ENCODE peak calls at places on chromosomes 13 and 19, in four cellular contexts. J, G, T and A are unnamed samples.

GRCh38 chr19:11252665-11253355 is 9.5 kb downstream of the DOCK6 start:
- DNase-seq in T (no peak), G (no peak), J (no peak), A (no peak)

GRCh38 chr19:8209111-8209964 is at the start of gene CERS4:
- DNase-seq in T (no peak), G (no peak), J (peak; percentile 97), A (peak; percentile 77)

GRCh38 chr19:19120308-19121156 is 17.7 kb downstream of the TMEM161A start:
- DNase-seq in J (peak; percentile 99), G (no peak), T (no peak), A (peak; percentile 91)

GRCh38 chr19:7242601-7243258 is 51.5 kb downstream of the INSR start:
- DNase-seq in J (no peak), T (no peak), G (peak; percentile 77), A (no peak)

GRCh38 chr19:18173572-18174294 is at the start of gene IFI30:
- DNase-seq in G (peak; percentile 79), T (no peak), J (peak; percentile 96), A (no peak)

GRCh38 chr19:55384576-55385235 is 614 bp upstream of the TMEM238 start:
- DNase-seq in J (peak; percentile 36), G (no peak), T (no peak), A (no peak)

GRCh38 chr13:39506559-39507390 is 96.2 kb downstream of the LHFPL6 start:
- DNase-seq in T (no peak), G (no peak), J (no peak), A (no peak)

GRCh38 chr19:15299568-15300409 is 32.5 kb downstream of the BRD4 start:
- DNase-seq in J (no peak), G (no peak), T (no peak), A (no peak)

GRCh38 chr13:71249031-71249430 is 618.0 kb downstream of the DACH1 start:
- DNase-seq in J (no peak), T (no peak), G (no peak), A (no peak)

GRCh38 chr13:84574851-84575250 is 692.6 kb upstream of the SLITRK1 start:
- DNase-seq in T (no peak), G (no peak), J (no peak), A (no peak)

GRCh38 chr13:84567848-84568247 is 685.6 kb upstream of the SLITRK1 start:
- DNase-seq in T (no peak), G (no peak), J (no peak), A (no peak)

GRCh38 chr13:84571264-84571663 is 689.0 kb upstream of the SLITRK1 start:
- DNase-seq in J (no peak), T (no peak), G (no peak), A (no peak)

DNA sequence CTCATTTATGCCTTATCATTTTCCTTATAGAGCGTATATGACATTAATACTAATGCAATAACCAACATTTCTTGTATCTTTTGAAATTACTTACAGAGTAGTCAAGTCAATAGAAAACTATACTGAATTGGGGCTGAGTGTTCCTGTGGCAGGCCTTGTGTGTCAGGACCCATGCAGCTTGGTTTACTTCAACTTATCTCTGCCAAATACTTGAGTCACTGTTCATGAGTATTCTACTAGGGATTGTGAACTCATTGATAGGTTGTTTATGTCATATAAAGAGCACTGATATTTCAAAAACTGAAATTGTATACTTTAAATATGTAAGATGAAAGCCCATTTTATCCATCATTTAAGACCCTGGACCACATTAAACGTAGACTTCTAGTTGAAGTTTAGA is 688.6 kb upstream of the SLITRK1 start:
- DNase-seq in J (no peak), G (no peak), T (no peak), A (no peak)
- TF ChIP-seq ZNF274 in J (no peak), G (no peak), T (no peak), A (no peak)

GRCh38 chr13:75173457-75174356 is 308.3 kb downstream of the TBC1D4 start:
- DNase-seq in T (no peak), J (no peak), G (no peak), A (no peak)

GRCh38 chr13:75175575-75175974 is 306.4 kb downstream of the TBC1D4 start:
- DNase-seq in G (no peak), J (no peak), T (no peak), A (no peak)

GRCh38 chr13:75165543-75166230 is 316.3 kb downstream of the TBC1D4 start:
- DNase-seq in G (no peak), J (no peak), T (no peak), A (no peak)

DNA sequence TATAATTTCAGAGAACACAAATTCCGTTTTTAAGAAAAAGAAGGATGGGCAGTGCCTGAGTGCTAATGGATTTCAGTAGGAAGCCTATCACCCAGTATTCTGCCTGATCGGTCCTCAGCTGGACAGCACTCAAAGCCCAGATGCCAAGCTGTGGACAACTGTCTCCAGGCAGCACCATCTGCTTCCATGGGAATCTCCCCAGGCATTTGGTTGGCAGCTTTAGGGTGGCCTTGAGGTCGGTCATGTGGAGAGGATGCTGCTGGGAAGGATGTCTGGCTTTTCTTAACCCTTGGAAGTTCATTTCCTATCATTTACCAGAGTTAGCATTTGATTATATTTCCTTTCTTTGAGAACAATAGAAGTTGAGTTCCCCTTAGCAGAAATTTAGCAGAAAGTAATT is 311.6 kb downstream of the TBC1D4 start:
- DNase-seq in J (no peak), T (no peak), G (no peak), A (no peak)
- TF ChIP-seq ZNF274 in J (no peak), T (no peak), G (no peak), A (no peak)

GRCh38 chr13:30807392-30807791 is 72.0 kb downstream of the ALOX5AP start:
- DNase-seq in T (no peak), J (no peak), G (no peak), A (no peak)

GRCh38 chr13:30808600-30808999 is 73.3 kb downstream of the ALOX5AP start:
- DNase-seq in J (no peak), G (no peak), T (no peak), A (no peak)

GRCh38 chr13:30805603-30806011 is 70.3 kb downstream of the ALOX5AP start:
- DNase-seq in J (no peak), T (peak; percentile 68), G (no peak), A (no peak)

GRCh38 chr13:30805132-30805537 is 69.8 kb downstream of the ALOX5AP start:
- DNase-seq in T (no peak), G (no peak), J (no peak), A (no peak)

DNA sequence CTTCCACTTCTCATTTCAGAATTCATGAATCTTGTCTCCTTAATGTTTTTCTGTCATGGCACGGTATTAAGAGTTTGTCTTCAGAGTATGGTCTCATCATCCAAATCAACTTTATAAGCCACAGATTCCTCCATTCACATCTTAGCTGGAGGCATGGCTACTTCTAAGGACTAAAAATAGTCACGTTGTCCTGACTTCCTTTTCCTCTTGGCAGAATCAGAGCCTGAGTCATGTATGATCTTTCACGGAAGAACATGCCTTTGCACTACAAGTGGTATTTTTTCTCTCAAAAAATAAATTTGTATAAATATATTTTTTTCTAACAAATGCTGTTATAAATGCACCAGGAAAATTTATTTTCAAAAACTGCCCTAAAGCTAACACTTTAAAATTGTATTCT is 71.4 kb downstream of the ALOX5AP start:
- DNase-seq in J (no peak), T (no peak), G (no peak), A (no peak)
- TF ChIP-seq ZNF274 in J (no peak), T (no peak), G (no peak), A (no peak)

GRCh38 chr13:75180805-75181455 is 301.0 kb downstream of the TBC1D4 start:
- DNase-seq in J (no peak), T (no peak), G (no peak), A (no peak)
- TF ChIP-seq ZNF274 in J (no peak), T (no peak), G (no peak), A (no peak)